ENCODE peak calls at places on chromosomes 2 and 18, in six cellular contexts. One of them, this sample, is unnamed.
A peak's percentile ranks its signal among the peaks of the same experiment; 100 is the strongest.

GRCh38 chr2:23404426-23404825 is 19.4 kb downstream of the KLHL29 start:
- DNase-seq in HEK293T: peak; percentile 56
- DNase-seq in effector CD8-positive, alpha-beta T cell: no peak
- DNase-seq in T-cell: no peak
- DNase-seq in ELF-1: peak; percentile 71
- DNase-seq in dermis blood vessel endothelial cell: peak; percentile 79
- DNase-seq in this sample: no peak

GRCh38 chr18:79884963-79885728 is 66.3 kb downstream of the SLC66A2 start:
- DNase-seq in HEK293T: no peak
- DNase-seq in effector CD8-positive, alpha-beta T cell: no peak
- DNase-seq in T-cell: no peak
- DNase-seq in ELF-1: no peak
- DNase-seq in dermis blood vessel endothelial cell: no peak
- DNase-seq in this sample: no peak

GRCh38 chr2:213792045-213792444 is 507.8 kb downstream of the SPAG16 start:
- DNase-seq in HEK293T: no peak
- DNase-seq in effector CD8-positive, alpha-beta T cell: no peak
- DNase-seq in T-cell: no peak
- DNase-seq in ELF-1: no peak
- DNase-seq in dermis blood vessel endothelial cell: no peak
- DNase-seq in this sample: no peak

GRCh38 chr2:27303093-27304025 is 4.9 kb downstream of the UCN start:
- DNase-seq in HEK293T: peak; percentile 67
- DNase-seq in effector CD8-positive, alpha-beta T cell: peak; percentile 9
- DNase-seq in T-cell: peak; percentile 13
- DNase-seq in ELF-1: peak; percentile 69
- DNase-seq in dermis blood vessel endothelial cell: peak; percentile 82
- DNase-seq in this sample: no peak

GRCh38 chr18:6920099-6920955 is 190.8 kb downstream of the ARHGAP28 start:
- DNase-seq in HEK293T: peak; percentile 50
- DNase-seq in effector CD8-positive, alpha-beta T cell: no peak
- DNase-seq in T-cell: no peak
- DNase-seq in ELF-1: peak; percentile 77
- DNase-seq in dermis blood vessel endothelial cell: peak; percentile 69
- DNase-seq in this sample: peak; percentile 6

GRCh38 chr2:36748166-36748565 is 51.7 kb downstream of the VIT start:
- DNase-seq in HEK293T: no peak
- DNase-seq in effector CD8-positive, alpha-beta T cell: no peak
- DNase-seq in T-cell: no peak
- DNase-seq in ELF-1: no peak
- DNase-seq in dermis blood vessel endothelial cell: no peak
- DNase-seq in this sample: no peak

GRCh38 chr2:79887747-79888374 is 375.0 kb downstream of the CTNNA2 start:
- DNase-seq in HEK293T: peak; percentile 41
- DNase-seq in effector CD8-positive, alpha-beta T cell: no peak
- DNase-seq in T-cell: no peak
- DNase-seq in ELF-1: peak; percentile 20
- DNase-seq in dermis blood vessel endothelial cell: peak; percentile 68
- DNase-seq in this sample: peak; percentile 9

GRCh38 chr18:9333441-9334350 is 877 bp upstream of the TWSG1 start:
- DNase-seq in HEK293T: peak; percentile 18
- DNase-seq in effector CD8-positive, alpha-beta T cell: peak; percentile 36
- DNase-seq in T-cell: no peak
- DNase-seq in ELF-1: no peak
- DNase-seq in dermis blood vessel endothelial cell: peak; percentile 79
- DNase-seq in this sample: peak; percentile 3

GRCh38 chr2:236592821-236593220 is 23.2 kb downstream of the ACKR3 start:
- DNase-seq in HEK293T: no peak
- DNase-seq in effector CD8-positive, alpha-beta T cell: no peak
- DNase-seq in T-cell: no peak
- DNase-seq in ELF-1: no peak
- DNase-seq in dermis blood vessel endothelial cell: no peak
- DNase-seq in this sample: no peak

GRCh38 chr2:114550895-114551793 is 108.7 kb downstream of the DPP10 start:
- DNase-seq in HEK293T: peak; percentile 37
- DNase-seq in effector CD8-positive, alpha-beta T cell: no peak
- DNase-seq in T-cell: no peak
- DNase-seq in ELF-1: peak; percentile 72
- DNase-seq in dermis blood vessel endothelial cell: peak; percentile 12
- DNase-seq in this sample: peak; percentile 11

GRCh38 chr2:201886504-201886903 is 80.2 kb downstream of the CDK15 start:
- DNase-seq in HEK293T: no peak
- DNase-seq in effector CD8-positive, alpha-beta T cell: no peak
- DNase-seq in T-cell: no peak
- DNase-seq in ELF-1: no peak
- DNase-seq in dermis blood vessel endothelial cell: no peak
- DNase-seq in this sample: no peak

GRCh38 chr2:55418072-55418471 is 1.6 kb downstream of the CCDC88A start:
- DNase-seq in HEK293T: no peak
- DNase-seq in effector CD8-positive, alpha-beta T cell: no peak
- DNase-seq in T-cell: no peak
- DNase-seq in ELF-1: no peak
- DNase-seq in dermis blood vessel endothelial cell: no peak
- DNase-seq in this sample: no peak

GRCh38 chr18:74512321-74513053 is 16.3 kb downstream of the CNDP2 start:
- DNase-seq in HEK293T: no peak
- DNase-seq in effector CD8-positive, alpha-beta T cell: no peak
- DNase-seq in T-cell: no peak
- DNase-seq in ELF-1: no peak
- DNase-seq in dermis blood vessel endothelial cell: no peak
- DNase-seq in this sample: no peak

GRCh38 chr2:199100326-199101110 is 357.2 kb downstream of the SATB2 start:
- DNase-seq in HEK293T: no peak
- DNase-seq in effector CD8-positive, alpha-beta T cell: no peak
- DNase-seq in T-cell: no peak
- DNase-seq in ELF-1: no peak
- DNase-seq in dermis blood vessel endothelial cell: no peak
- DNase-seq in this sample: no peak

GRCh38 chr2:63189026-63189425 is 138.4 kb downstream of the OTX1 start:
- DNase-seq in HEK293T: peak; percentile 59
- DNase-seq in effector CD8-positive, alpha-beta T cell: no peak
- DNase-seq in T-cell: no peak
- DNase-seq in ELF-1: peak; percentile 61
- DNase-seq in dermis blood vessel endothelial cell: peak; percentile 66
- DNase-seq in this sample: no peak

GRCh38 chr18:50751490-50751889 is 68.3 kb downstream of the MRO start:
- DNase-seq in HEK293T: no peak
- DNase-seq in effector CD8-positive, alpha-beta T cell: no peak
- DNase-seq in T-cell: no peak
- DNase-seq in ELF-1: peak; percentile 62
- DNase-seq in dermis blood vessel endothelial cell: no peak
- DNase-seq in this sample: no peak

GRCh38 chr18:59911600-59911999 is 11.8 kb downstream of the PMAIP1 start:
- DNase-seq in HEK293T: no peak
- DNase-seq in effector CD8-positive, alpha-beta T cell: no peak
- DNase-seq in T-cell: no peak
- DNase-seq in ELF-1: no peak
- DNase-seq in dermis blood vessel endothelial cell: no peak
- DNase-seq in this sample: no peak

GRCh38 chr2:197309369-197310231 is 980 bp downstream of the ANKRD44 start:
- DNase-seq in HEK293T: peak; percentile 9
- DNase-seq in effector CD8-positive, alpha-beta T cell: peak; percentile 44
- DNase-seq in T-cell: peak; percentile 42
- DNase-seq in ELF-1: peak; percentile 43
- DNase-seq in dermis blood vessel endothelial cell: peak; percentile 30
- DNase-seq in this sample: no peak

GRCh38 chr2:121282800-121283382 is 2.1 kb downstream of the TFCP2L1 start:
- DNase-seq in HEK293T: no peak
- DNase-seq in effector CD8-positive, alpha-beta T cell: no peak
- DNase-seq in T-cell: no peak
- DNase-seq in ELF-1: no peak
- DNase-seq in dermis blood vessel endothelial cell: no peak
- DNase-seq in this sample: no peak

GRCh38 chr2:85796549-85797262 is 42.9 kb downstream of the ATOH8 start:
- DNase-seq in HEK293T: no peak
- DNase-seq in effector CD8-positive, alpha-beta T cell: no peak
- DNase-seq in T-cell: no peak
- DNase-seq in ELF-1: peak; percentile 66
- DNase-seq in dermis blood vessel endothelial cell: peak; percentile 45
- DNase-seq in this sample: no peak

GRCh38 chr2:6644261-6644660 is 221.4 kb downstream of the CMPK2 start:
- DNase-seq in HEK293T: no peak
- DNase-seq in effector CD8-positive, alpha-beta T cell: no peak
- DNase-seq in T-cell: no peak
- DNase-seq in ELF-1: no peak
- DNase-seq in dermis blood vessel endothelial cell: no peak
- DNase-seq in this sample: no peak

This sample was measured in stimulated activated naive B cell treated with anti-CD40 and anti-IgM and Interleukin-4, amounts not matched to agents 10 μg/mL and 1 μg/mL and 100 μg/mL, for 72 hours.